ENCODE peak calls at places on chromosome 22, in five cellular contexts. Z is HepG2, X is spleen, F is GM23338, E is sigmoid colon. G is an unnamed sample.

GRCh38 chr22:19359554-19360299 is 68.2 kb upstream of the CLTCL1 start:
- DNase-seq in Z (no peak), X (no peak), F (no peak), E (no peak), G (no peak)

GRCh38 chr22:40036591-40037225 is 42.0 kb downstream of the FAM83F start:
- DNase-seq in Z (peak), X (peak), F (peak), E (peak), G (no peak)

GRCh38 chr22:24435323-24435645 is 7.9 kb downstream of the ADORA2A start:
- DNase-seq in Z (no peak), X (no peak), F (no peak), E (no peak), G (no peak)

GRCh38 chr22:17744430-17744829 is 29.8 kb downstream of the BID start:
- DNase-seq in Z (no peak), X (peak), F (no peak), E (no peak), G (no peak)

GRCh38 chr22:46104170-46104880 is 46.0 kb upstream of the PPARA start:
- DNase-seq in Z (no peak), X (peak), F (no peak), E (no peak), G (no peak)

GRCh38 chr22:39240841-39241631 is 3.7 kb downstream of the PDGFB start:
- DNase-seq in Z (peak), X (no peak), F (no peak), E (peak), G (peak)

GRCh38 chr22:50691521-50691920 is 18.9 kb downstream of the SHANK3 start:
- DNase-seq in Z (peak), X (no peak), F (peak), E (no peak), G (no peak)

GRCh38 chr22:48156603-48157355 is 1394.3 kb downstream of the TBC1D22A start:
- DNase-seq in Z (no peak), X (no peak), F (no peak), E (no peak), G (no peak)

GRCh38 chr22:50252081-50253045 is 1.3 kb upstream of the HDAC10 start:
- DNase-seq in Z (peak), X (peak), F (peak), E (peak), G (peak)

GRCh38 chr22:47001288-47001687 is 238.8 kb downstream of the TBC1D22A start:
- DNase-seq in Z (no peak), X (no peak), F (no peak), E (no peak), G (no peak)

GRCh38 chr22:22422629-22423112 is 85.9 kb downstream of the ZNF280B start:
- DNase-seq in Z (peak), X (peak), F (peak), E (no peak), G (no peak)

GRCh38 chr22:42433754-42434153 is 1.6 kb upstream of the NFAM1 start:
- DNase-seq in Z (no peak), X (no peak), F (no peak), E (no peak), G (peak)

GRCh38 chr22:50118557-50119168 is 28.9 kb downstream of the MOV10L1 start:
- DNase-seq in Z (peak), X (no peak), F (no peak), E (peak), G (no peak)

GRCh38 chr22:37100589-37101127 is 8.9 kb downstream of the TMPRSS6 start:
- DNase-seq in Z (no peak), X (no peak), F (no peak), E (no peak), G (no peak)

GRCh38 chr22:46367707-46368191 is 32.2 kb downstream of the TRMU start:
- DNase-seq in Z (peak), X (peak), F (peak), E (no peak), G (no peak)

GRCh38 chr22:44146088-44146861 is 34.5 kb upstream of the PARVG start:
- DNase-seq in Z (no peak), X (no peak), F (peak), E (no peak), G (no peak)

GRCh38 chr22:24965822-24966626 is 13.5 kb downstream of the KIAA1671 start:
- DNase-seq in Z (peak), X (no peak), F (no peak), E (no peak), G (peak)

GRCh38 chr22:49535126-49535525 is 292.5 kb downstream of the BRD1 start:
- DNase-seq in Z (no peak), X (peak), F (no peak), E (peak), G (no peak)

GRCh38 chr22:42932857-42933782 is 76.0 kb upstream of the ARFGAP3 start:
- DNase-seq in Z (no peak), X (peak), F (no peak), E (no peak), G (no peak)

GRCh38 chr22:41447435-41448188 is 1.0 kb upstream of the TOB2 start:
- DNase-seq in Z (peak), X (peak), F (peak), E (peak), G (peak)

GRCh38 chr22:19821523-19822300 is 33.0 kb downstream of the GNB1L start:
- DNase-seq in Z (no peak), X (no peak), F (no peak), E (peak), G (peak)

GRCh38 chr22:22901578-22902218 is 14.1 kb downstream of the IGLL5 start:
- DNase-seq in Z (no peak), X (peak), F (no peak), E (no peak), G (no peak)

GRCh38 chr22:36106910-36107309 is 53.6 kb downstream of the APOL3 start:
- DNase-seq in Z (no peak), X (no peak), F (no peak), E (no peak), G (no peak)

GRCh38 chr22:20267441-20268288 is 453 bp downstream of the RTN4R start:
- DNase-seq in Z (no peak), X (no peak), F (peak), E (no peak), G (no peak)

GRCh38 chr22:20118572-20119020 is 1.6 kb upstream of the TRMT2A start:
- DNase-seq in Z (no peak), X (peak), F (no peak), E (no peak), G (no peak)

GRCh38 chr22:40727607-40728325 is 48.5 kb downstream of the MCHR1 start:
- DNase-seq in Z (no peak), X (no peak), F (no peak), E (no peak), G (no peak)

GRCh38 chr22:20199413-20199842 is 48.6 kb upstream of the CCDC188 start:
- DNase-seq in Z (no peak), X (no peak), F (no peak), E (no peak), G (no peak)

GRCh38 chr22:43127166-43127908 is 15.9 kb downstream of the MCAT start:
- DNase-seq in Z (no peak), X (no peak), F (no peak), E (no peak), G (no peak)

GRCh38 chr22:38239101-38239761 is 33.6 kb downstream of the TMEM184B start:
- DNase-seq in Z (no peak), X (no peak), F (no peak), E (no peak), G (no peak)
- TF ChIP-seq POLR2AphosphoS5 in Z (no peak), X (peak), F (no peak), E (peak), G (no peak)

GRCh38 chr22:26485991-26486390 is 2.3 kb downstream of the SRRD start:
- DNase-seq in Z (no peak), X (no peak), F (no peak), E (no peak), G (no peak)

GRCh38 chr22:26483439-26484359 is at the start of the genes HPS4 and SRRD:
- DNase-seq in Z (peak), X (peak), F (peak), E (peak), G (peak)

GRCh38 chr22:26486394-26486793 is 2.7 kb downstream of the SRRD start:
- DNase-seq in Z (no peak), X (no peak), F (no peak), E (no peak), G (no peak)

GRCh38 chr22:26484360-26484706 is 656 bp downstream of the SRRD start:
- DNase-seq in Z (no peak), X (no peak), F (peak), E (no peak), G (no peak)

GRCh38 chr22:26485013-26485412 is 1.3 kb downstream of the SRRD start:
- DNase-seq in Z (no peak), X (no peak), F (no peak), E (no peak), G (no peak)
- H3K4me3 ChIP-seq in Z (peak), X (no peak), F (peak), E (no peak), G (no peak)

GRCh38 chr22:31627223-31627731 is 34.7 kb downstream of the PISD start:
- DNase-seq in Z (peak), X (peak), F (no peak), E (no peak), G (no peak)

GRCh38 chr22:31630331-31631329 is 31.4 kb downstream of the PISD start:
- DNase-seq in Z (peak), X (peak), F (peak), E (peak), G (peak)

GRCh38 chr22:31629741-31630184 is 32.3 kb downstream of the PISD start:
- DNase-seq in Z (no peak), X (peak), F (peak), E (no peak), G (no peak)

GRCh38 chr22:31628362-31628761 is 33.7 kb downstream of the PISD start:
- DNase-seq in Z (no peak), X (no peak), F (no peak), E (no peak), G (no peak)

DNA sequence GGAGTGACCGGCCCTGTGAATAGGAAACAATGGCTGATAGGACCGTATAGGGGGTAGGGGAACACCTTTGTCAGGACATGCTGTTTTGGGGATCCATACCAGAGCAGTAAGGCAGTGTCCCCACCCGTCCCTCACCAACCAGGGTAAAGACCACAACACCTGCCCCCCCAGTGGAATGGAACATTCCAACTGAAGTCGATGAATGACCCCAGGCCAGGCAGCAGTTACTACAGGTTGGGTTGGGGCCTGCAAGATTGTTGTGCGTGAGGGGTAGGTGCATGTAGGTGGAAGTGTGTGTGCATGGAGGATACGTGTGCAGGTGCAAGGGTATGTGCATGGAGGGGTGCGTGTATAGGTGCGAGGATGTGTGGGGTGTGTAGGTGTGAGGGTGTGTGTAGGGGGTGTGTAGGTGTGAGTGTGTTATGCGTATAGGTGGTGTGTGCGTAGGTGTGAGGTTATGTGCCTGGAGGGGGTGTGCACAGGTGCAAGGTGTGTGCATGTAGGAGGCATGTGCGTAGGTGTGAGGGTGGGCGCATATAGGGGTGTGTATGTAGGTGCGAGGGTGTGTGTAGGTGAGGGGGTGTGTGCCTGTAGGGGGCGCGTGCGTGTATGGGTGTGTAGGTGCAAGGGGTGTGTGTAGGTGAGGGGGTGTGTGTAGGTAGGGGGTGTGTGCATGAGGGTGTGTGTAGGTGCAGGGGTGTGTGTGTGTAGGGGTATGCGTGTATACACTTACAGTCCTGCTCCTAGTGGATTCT is 32.9 kb downstream of the PISD start:
- DNase-seq in Z (no peak), X (peak), F (no peak), E (no peak), G (no peak)
- TF ChIP-seq CTCF in Z (peak), X (no peak), F (peak), E (no peak), G (no peak)

DNA sequence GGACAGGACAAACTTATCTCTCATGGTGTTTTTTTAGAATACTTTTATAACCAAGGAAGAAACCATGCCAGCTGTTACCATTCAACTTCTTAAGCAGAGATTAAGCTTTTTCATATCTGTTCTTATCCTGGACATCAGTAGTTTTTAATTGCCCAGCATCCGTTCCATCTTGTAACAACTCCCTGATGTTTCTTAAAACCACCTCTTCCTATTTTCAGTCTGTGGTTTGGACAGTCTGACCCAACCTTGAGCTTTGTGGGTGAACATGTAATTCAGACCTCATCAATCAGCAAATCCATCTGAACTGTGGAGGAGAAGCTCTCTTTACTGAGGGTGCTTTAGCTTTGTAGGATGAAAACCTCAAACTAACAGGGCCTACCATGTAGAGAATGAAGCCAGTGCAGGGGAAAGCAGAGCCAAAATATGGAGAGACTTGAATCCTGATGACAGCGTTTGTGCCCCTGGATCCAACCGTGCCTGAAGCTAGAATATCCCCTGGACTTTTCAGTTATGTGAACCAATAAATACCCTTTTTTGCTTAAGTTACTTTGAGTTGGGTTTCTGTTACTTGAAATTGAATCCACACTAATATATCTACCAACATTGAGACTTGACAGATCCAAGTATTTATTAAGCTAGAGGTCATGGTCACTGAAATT is 9.4 kb downstream of the TUG1 start:
- DNase-seq in Z (no peak), X (no peak), F (no peak), E (no peak), G (no peak)
- TF ChIP-seq POLR2AphosphoS5 in Z (peak), X (no peak), F (no peak), E (no peak), G (no peak)